ENCODE peak calls at places on chromosomes 4 and X, in six cellular contexts. N is activated naive CD4-positive, alpha-beta T cell treated with Interleukin-2 at 50 U/mL for 16 hours; E is RPMI8226; A is SJSA1; Q is cardiac septum; I is stimulated activated CD4-positive, alpha-beta T cell treated with anti-CD3 and anti-CD28 coated beads, TNF-alpha, amount 100 ng/mL, for 4 hours. X is an unnamed sample.

GRCh38 chrX:153642313-153642654 is 4.7 kb upstream of the DUSP9 start:
- DNase-seq in N (peak; percentile 11), E (peak; percentile 11), A (no peak), Q (no peak), I (no peak), X (no peak)

GRCh38 chr4:81214518-81215218 is 354 bp downstream of the PRKG2 start:
- DNase-seq in N (no peak), E (peak; percentile 6), A (no peak), Q (no peak), I (no peak), X (no peak)

GRCh38 chr4:141391771-141392170 is 171.1 kb downstream of the ZNF330 start:
- DNase-seq in N (no peak), E (no peak), A (no peak), Q (no peak), I (no peak), X (no peak)

GRCh38 chr4:56465599-56466295 is 1.7 kb upstream of the SRP72 start:
- DNase-seq in N (no peak), E (no peak), A (no peak), Q (no peak), I (no peak), X (no peak)

GRCh38 chrX:34140816-34141215 is 8.7 kb upstream of the FAM47A start:
- DNase-seq in N (no peak), E (no peak), A (no peak), Q (no peak), I (no peak), X (no peak)

GRCh38 chr4:1608821-1609500 is 75.2 kb downstream of the FAM53A start:
- DNase-seq in N (no peak), E (no peak), A (no peak), Q (no peak), I (no peak), X (no peak)

GRCh38 chr4:61461956-61462355 is 261.8 kb downstream of the ADGRL3 start:
- DNase-seq in N (no peak), E (no peak), A (no peak), Q (no peak), I (no peak), X (no peak)

GRCh38 chr4:176034498-176034897 is 31.1 kb upstream of the WDR17 start:
- DNase-seq in N (no peak), E (peak; percentile 5), A (no peak), Q (no peak), I (no peak), X (no peak)

X was measured in T1000.